ENCODE peak calls at places on chromosomes 6 and 20, in ten cellular contexts. One of them, this sample, is unnamed.

GRCh38 chr6:33343953-33344611 is 26.5 kb upstream of the ZBTB22 start:
- DNase-seq in hypothalamus: no peak
- DNase-seq in stromal cell of bone marrow: no peak
- DNase-seq in activated naive CD4-positive, alpha-beta T cell: no peak
- DNase-seq in fibroblast of mammary gland: no peak
- DNase-seq in Right ventricle myocardium inferior: no peak
- DNase-seq in GM13976: no peak
- DNase-seq in stomach: no peak
- DNase-seq in iPS-NIHi11: no peak
- DNase-seq in iPS DF 6.9: no peak
- DNase-seq in this sample: no peak

GRCh38 chr6:2477723-2478122 is 232.3 kb upstream of the GMDS start:
- DNase-seq in hypothalamus: no peak
- DNase-seq in stromal cell of bone marrow: no peak
- DNase-seq in activated naive CD4-positive, alpha-beta T cell: no peak
- DNase-seq in fibroblast of mammary gland: no peak
- DNase-seq in Right ventricle myocardium inferior: no peak
- DNase-seq in GM13976: no peak
- DNase-seq in stomach: no peak
- DNase-seq in iPS-NIHi11: no peak
- DNase-seq in iPS DF 6.9: no peak
- DNase-seq in this sample: no peak

GRCh38 chr20:51532577-51533191 is 9.8 kb downstream of the NFATC2 start:
- DNase-seq in hypothalamus: peak; percentile 30
- DNase-seq in stromal cell of bone marrow: no peak
- DNase-seq in activated naive CD4-positive, alpha-beta T cell: no peak
- DNase-seq in fibroblast of mammary gland: peak; percentile 6
- DNase-seq in Right ventricle myocardium inferior: peak; percentile 71
- DNase-seq in GM13976: no peak
- DNase-seq in stomach: no peak
- DNase-seq in iPS-NIHi11: no peak
- DNase-seq in iPS DF 6.9: no peak
- DNase-seq in this sample: no peak

GRCh38 chr20:14288341-14289330 is 48.8 kb downstream of the FLRT3 start:
- DNase-seq in hypothalamus: no peak
- DNase-seq in stromal cell of bone marrow: peak; percentile 6
- DNase-seq in activated naive CD4-positive, alpha-beta T cell: no peak
- DNase-seq in fibroblast of mammary gland: peak; percentile 86
- DNase-seq in Right ventricle myocardium inferior: no peak
- DNase-seq in GM13976: no peak
- DNase-seq in stomach: no peak
- DNase-seq in iPS-NIHi11: no peak
- DNase-seq in iPS DF 6.9: no peak
- DNase-seq in this sample: peak; percentile 16

GRCh38 chr6:130482645-130483390 is 117.0 kb downstream of the TMEM200A start:
- DNase-seq in hypothalamus: no peak
- DNase-seq in stromal cell of bone marrow: peak; percentile 40
- DNase-seq in activated naive CD4-positive, alpha-beta T cell: no peak
- DNase-seq in fibroblast of mammary gland: peak; percentile 73
- DNase-seq in Right ventricle myocardium inferior: no peak
- DNase-seq in GM13976: no peak
- DNase-seq in stomach: no peak
- DNase-seq in iPS-NIHi11: no peak
- DNase-seq in iPS DF 6.9: no peak
- DNase-seq in this sample: peak; percentile 93

GRCh38 chr6:1264619-1265445 is 47.1 kb upstream of the FOXQ1 start:
- DNase-seq in hypothalamus: no peak
- DNase-seq in stromal cell of bone marrow: no peak
- DNase-seq in activated naive CD4-positive, alpha-beta T cell: no peak
- DNase-seq in fibroblast of mammary gland: no peak
- DNase-seq in Right ventricle myocardium inferior: no peak
- DNase-seq in GM13976: no peak
- DNase-seq in stomach: no peak
- DNase-seq in iPS-NIHi11: no peak
- DNase-seq in iPS DF 6.9: no peak
- DNase-seq in this sample: no peak

GRCh38 chr6:12182676-12183075 is 107.5 kb upstream of the EDN1 start:
- DNase-seq in hypothalamus: no peak
- DNase-seq in stromal cell of bone marrow: no peak
- DNase-seq in activated naive CD4-positive, alpha-beta T cell: no peak
- DNase-seq in fibroblast of mammary gland: peak; percentile 30
- DNase-seq in Right ventricle myocardium inferior: no peak
- DNase-seq in GM13976: no peak
- DNase-seq in stomach: no peak
- DNase-seq in iPS-NIHi11: no peak
- DNase-seq in iPS DF 6.9: no peak
- DNase-seq in this sample: peak; percentile 34

GRCh38 chr6:164150221-164150620 is 735.7 kb downstream of the QKI start:
- DNase-seq in hypothalamus: no peak
- DNase-seq in stromal cell of bone marrow: no peak
- DNase-seq in activated naive CD4-positive, alpha-beta T cell: no peak
- DNase-seq in fibroblast of mammary gland: no peak
- DNase-seq in Right ventricle myocardium inferior: no peak
- DNase-seq in GM13976: no peak
- DNase-seq in stomach: no peak
- DNase-seq in iPS-NIHi11: no peak
- DNase-seq in iPS DF 6.9: no peak
- DNase-seq in this sample: no peak

GRCh38 chr20:51275816-51276215 is 252.9 kb upstream of the KCNG1 start:
- DNase-seq in hypothalamus: no peak
- DNase-seq in stromal cell of bone marrow: peak; percentile 54
- DNase-seq in activated naive CD4-positive, alpha-beta T cell: no peak
- DNase-seq in fibroblast of mammary gland: peak; percentile 82
- DNase-seq in Right ventricle myocardium inferior: no peak
- DNase-seq in GM13976: no peak
- DNase-seq in stomach: no peak
- DNase-seq in iPS-NIHi11: no peak
- DNase-seq in iPS DF 6.9: no peak
- DNase-seq in this sample: peak; percentile 18

GRCh38 chr6:9848094-9848493 is 566.8 kb downstream of the TFAP2A start:
- DNase-seq in hypothalamus: no peak
- DNase-seq in stromal cell of bone marrow: no peak
- DNase-seq in activated naive CD4-positive, alpha-beta T cell: no peak
- DNase-seq in fibroblast of mammary gland: no peak
- DNase-seq in Right ventricle myocardium inferior: no peak
- DNase-seq in GM13976: no peak
- DNase-seq in stomach: no peak
- DNase-seq in iPS-NIHi11: no peak
- DNase-seq in iPS DF 6.9: no peak
- DNase-seq in this sample: no peak

GRCh38 chr20:49484180-49485140 is 2.0 kb upstream of the KCNB1 start:
- DNase-seq in hypothalamus: peak; percentile 45
- DNase-seq in stromal cell of bone marrow: peak; percentile 46
- DNase-seq in activated naive CD4-positive, alpha-beta T cell: no peak
- DNase-seq in fibroblast of mammary gland: peak; percentile 64
- DNase-seq in Right ventricle myocardium inferior: peak; percentile 89
- DNase-seq in GM13976: peak; percentile 85
- DNase-seq in stomach: peak; percentile 80
- DNase-seq in iPS-NIHi11: peak; percentile 97
- DNase-seq in iPS DF 6.9: peak; percentile 57
- DNase-seq in this sample: peak; percentile 78

GRCh38 chr20:63486300-63486855 is 12.5 kb downstream of the EEF1A2 start:
- DNase-seq in hypothalamus: no peak
- DNase-seq in stromal cell of bone marrow: no peak
- DNase-seq in activated naive CD4-positive, alpha-beta T cell: no peak
- DNase-seq in fibroblast of mammary gland: no peak
- DNase-seq in Right ventricle myocardium inferior: no peak
- DNase-seq in GM13976: no peak
- DNase-seq in stomach: no peak
- DNase-seq in iPS-NIHi11: no peak
- DNase-seq in iPS DF 6.9: no peak
- DNase-seq in this sample: no peak

GRCh38 chr6:49453221-49453620 is 9.8 kb downstream of the MMUT start:
- DNase-seq in hypothalamus: no peak
- DNase-seq in stromal cell of bone marrow: no peak
- DNase-seq in activated naive CD4-positive, alpha-beta T cell: no peak
- DNase-seq in fibroblast of mammary gland: no peak
- DNase-seq in Right ventricle myocardium inferior: no peak
- DNase-seq in GM13976: no peak
- DNase-seq in stomach: no peak
- DNase-seq in iPS-NIHi11: peak; percentile 5
- DNase-seq in iPS DF 6.9: no peak
- DNase-seq in this sample: peak; percentile 8

GRCh38 chr6:20464847-20465246 is 63.2 kb downstream of the E2F3 start:
- DNase-seq in hypothalamus: no peak
- DNase-seq in stromal cell of bone marrow: no peak
- DNase-seq in activated naive CD4-positive, alpha-beta T cell: no peak
- DNase-seq in fibroblast of mammary gland: no peak
- DNase-seq in Right ventricle myocardium inferior: no peak
- DNase-seq in GM13976: no peak
- DNase-seq in stomach: no peak
- DNase-seq in iPS-NIHi11: no peak
- DNase-seq in iPS DF 6.9: no peak
- DNase-seq in this sample: no peak

GRCh38 chr6:85115876-85116275 is 334.0 kb upstream of the NT5E start:
- DNase-seq in hypothalamus: no peak
- DNase-seq in stromal cell of bone marrow: no peak
- DNase-seq in activated naive CD4-positive, alpha-beta T cell: no peak
- DNase-seq in fibroblast of mammary gland: no peak
- DNase-seq in Right ventricle myocardium inferior: no peak
- DNase-seq in GM13976: no peak
- DNase-seq in stomach: no peak
- DNase-seq in iPS-NIHi11: no peak
- DNase-seq in iPS DF 6.9: no peak
- DNase-seq in this sample: no peak

GRCh38 chr6:7143161-7143974 is 35.6 kb downstream of the RREB1 start:
- DNase-seq in hypothalamus: no peak
- DNase-seq in stromal cell of bone marrow: no peak
- DNase-seq in activated naive CD4-positive, alpha-beta T cell: no peak
- DNase-seq in fibroblast of mammary gland: no peak
- DNase-seq in Right ventricle myocardium inferior: no peak
- DNase-seq in GM13976: no peak
- DNase-seq in stomach: no peak
- DNase-seq in iPS-NIHi11: no peak
- DNase-seq in iPS DF 6.9: no peak
- DNase-seq in this sample: no peak

GRCh38 chr6:134510121-134510520 is 192.2 kb upstream of the SGK1 start:
- DNase-seq in hypothalamus: no peak
- DNase-seq in stromal cell of bone marrow: no peak
- DNase-seq in activated naive CD4-positive, alpha-beta T cell: no peak
- DNase-seq in fibroblast of mammary gland: peak; percentile 76
- DNase-seq in Right ventricle myocardium inferior: no peak
- DNase-seq in GM13976: no peak
- DNase-seq in stomach: no peak
- DNase-seq in iPS-NIHi11: no peak
- DNase-seq in iPS DF 6.9: no peak
- DNase-seq in this sample: no peak

GRCh38 chr6:85449388-85449817 is 480 bp upstream of the NT5E start:
- DNase-seq in hypothalamus: no peak
- DNase-seq in stromal cell of bone marrow: peak; percentile 86
- DNase-seq in activated naive CD4-positive, alpha-beta T cell: no peak
- DNase-seq in fibroblast of mammary gland: peak; percentile 86
- DNase-seq in Right ventricle myocardium inferior: no peak
- DNase-seq in GM13976: peak; percentile 85
- DNase-seq in stomach: no peak
- DNase-seq in iPS-NIHi11: peak; percentile 33
- DNase-seq in iPS DF 6.9: no peak
- DNase-seq in this sample: peak; percentile 89

GRCh38 chr6:1821188-1822183 is 211.8 kb downstream of the FOXC1 start:
- DNase-seq in hypothalamus: no peak
- DNase-seq in stromal cell of bone marrow: no peak
- DNase-seq in activated naive CD4-positive, alpha-beta T cell: no peak
- DNase-seq in fibroblast of mammary gland: peak; percentile 65
- DNase-seq in Right ventricle myocardium inferior: no peak
- DNase-seq in GM13976: no peak
- DNase-seq in stomach: no peak
- DNase-seq in iPS-NIHi11: no peak
- DNase-seq in iPS DF 6.9: no peak
- DNase-seq in this sample: peak; percentile 55

GRCh38 chr6:153167026-153167891 is 36.2 kb upstream of the RGS17 start:
- DNase-seq in hypothalamus: no peak
- DNase-seq in stromal cell of bone marrow: peak; percentile 80
- DNase-seq in activated naive CD4-positive, alpha-beta T cell: no peak
- DNase-seq in fibroblast of mammary gland: peak; percentile 95
- DNase-seq in Right ventricle myocardium inferior: no peak
- DNase-seq in GM13976: no peak
- DNase-seq in stomach: no peak
- DNase-seq in iPS-NIHi11: no peak
- DNase-seq in iPS DF 6.9: no peak
- DNase-seq in this sample: peak; percentile 91

GRCh38 chr20:44583179-44583578 is 800 bp downstream of the PKIG start:
- DNase-seq in hypothalamus: no peak
- DNase-seq in stromal cell of bone marrow: no peak
- DNase-seq in activated naive CD4-positive, alpha-beta T cell: no peak
- DNase-seq in fibroblast of mammary gland: no peak
- DNase-seq in Right ventricle myocardium inferior: no peak
- DNase-seq in GM13976: no peak
- DNase-seq in stomach: no peak
- DNase-seq in iPS-NIHi11: no peak
- DNase-seq in iPS DF 6.9: no peak
- DNase-seq in this sample: no peak

GRCh38 chr6:626236-626635 is 30.7 kb downstream of the HUS1B start:
- DNase-seq in hypothalamus: no peak
- DNase-seq in stromal cell of bone marrow: no peak
- DNase-seq in activated naive CD4-positive, alpha-beta T cell: no peak
- DNase-seq in fibroblast of mammary gland: no peak
- DNase-seq in Right ventricle myocardium inferior: no peak
- DNase-seq in GM13976: no peak
- DNase-seq in stomach: no peak
- DNase-seq in iPS-NIHi11: no peak
- DNase-seq in iPS DF 6.9: no peak
- DNase-seq in this sample: peak; percentile 56

GRCh38 chr6:36347635-36348034 is 10.9 kb upstream of the BNIP5 start:
- DNase-seq in hypothalamus: no peak
- DNase-seq in stromal cell of bone marrow: no peak
- DNase-seq in activated naive CD4-positive, alpha-beta T cell: no peak
- DNase-seq in fibroblast of mammary gland: no peak
- DNase-seq in Right ventricle myocardium inferior: no peak
- DNase-seq in GM13976: no peak
- DNase-seq in stomach: no peak
- DNase-seq in iPS-NIHi11: no peak
- DNase-seq in iPS DF 6.9: no peak
- DNase-seq in this sample: peak; percentile 72

GRCh38 chr6:144896296-144896695 is 611.2 kb downstream of the UTRN start:
- DNase-seq in hypothalamus: no peak
- DNase-seq in stromal cell of bone marrow: no peak
- DNase-seq in activated naive CD4-positive, alpha-beta T cell: no peak
- DNase-seq in fibroblast of mammary gland: no peak
- DNase-seq in Right ventricle myocardium inferior: no peak
- DNase-seq in GM13976: no peak
- DNase-seq in stomach: no peak
- DNase-seq in iPS-NIHi11: no peak
- DNase-seq in iPS DF 6.9: no peak
- DNase-seq in this sample: peak; percentile 49

GRCh38 chr6:168715643-168716481 is 274.9 kb downstream of the SMOC2 start:
- DNase-seq in hypothalamus: no peak
- DNase-seq in stromal cell of bone marrow: no peak
- DNase-seq in activated naive CD4-positive, alpha-beta T cell: no peak
- DNase-seq in fibroblast of mammary gland: no peak
- DNase-seq in Right ventricle myocardium inferior: no peak
- DNase-seq in GM13976: no peak
- DNase-seq in stomach: no peak
- DNase-seq in iPS-NIHi11: no peak
- DNase-seq in iPS DF 6.9: no peak
- DNase-seq in this sample: no peak

GRCh38 chr20:36333841-36334240 is 27.7 kb downstream of the DLGAP4 start:
- DNase-seq in hypothalamus: no peak
- DNase-seq in stromal cell of bone marrow: no peak
- DNase-seq in activated naive CD4-positive, alpha-beta T cell: no peak
- DNase-seq in fibroblast of mammary gland: no peak
- DNase-seq in Right ventricle myocardium inferior: no peak
- DNase-seq in GM13976: no peak
- DNase-seq in stomach: peak; percentile 29
- DNase-seq in iPS-NIHi11: no peak
- DNase-seq in iPS DF 6.9: no peak
- DNase-seq in this sample: no peak

GRCh38 chr6:29720863-29721262 is 2.4 kb upstream of the HLA-F start:
- DNase-seq in hypothalamus: no peak
- DNase-seq in stromal cell of bone marrow: no peak
- DNase-seq in activated naive CD4-positive, alpha-beta T cell: no peak
- DNase-seq in fibroblast of mammary gland: no peak
- DNase-seq in Right ventricle myocardium inferior: no peak
- DNase-seq in GM13976: no peak
- DNase-seq in stomach: no peak
- DNase-seq in iPS-NIHi11: no peak
- DNase-seq in iPS DF 6.9: no peak
- DNase-seq in this sample: no peak

GRCh38 chr6:136086686-136087085 is 163.4 kb downstream of the MTFR2 start:
- DNase-seq in hypothalamus: no peak
- DNase-seq in stromal cell of bone marrow: peak; percentile 47
- DNase-seq in activated naive CD4-positive, alpha-beta T cell: no peak
- DNase-seq in fibroblast of mammary gland: no peak
- DNase-seq in Right ventricle myocardium inferior: no peak
- DNase-seq in GM13976: no peak
- DNase-seq in stomach: no peak
- DNase-seq in iPS-NIHi11: no peak
- DNase-seq in iPS DF 6.9: no peak
- DNase-seq in this sample: no peak